ENCODE peak calls at places on chromosomes 2 and 18, in seven cellular contexts. One of them, this sample, is unnamed.

GRCh38 chr2:214410918-214411554 is at the start of gene VWC2L:
- DNase-seq in neural crest cell: peak; percentile 89
- DNase-seq in cardiac muscle cell: peak; percentile 78
- DNase-seq in K562: peak; percentile 34
- DNase-seq in dorsolateral prefrontal cortex: peak; percentile 88
- DNase-seq in Calu3: peak; percentile 82
- DNase-seq in cardiac fibroblast: peak; percentile 75
- DNase-seq in this sample: peak; percentile 96

GRCh38 chr2:22932288-22932687 is 452.7 kb upstream of the KLHL29 start:
- DNase-seq in neural crest cell: no peak
- DNase-seq in cardiac muscle cell: no peak
- DNase-seq in K562: no peak
- DNase-seq in dorsolateral prefrontal cortex: no peak
- DNase-seq in Calu3: no peak
- DNase-seq in cardiac fibroblast: no peak
- DNase-seq in this sample: no peak

GRCh38 chr2:3223080-3223923 is 154.3 kb downstream of the EIPR1 start:
- DNase-seq in neural crest cell: no peak
- DNase-seq in cardiac muscle cell: peak; percentile 55
- DNase-seq in K562: no peak
- DNase-seq in dorsolateral prefrontal cortex: peak; percentile 75
- DNase-seq in Calu3: no peak
- DNase-seq in cardiac fibroblast: peak; percentile 31
- DNase-seq in this sample: no peak

GRCh38 chr2:191404568-191404991 is 159.4 kb downstream of the MYO1B start:
- DNase-seq in neural crest cell: no peak
- DNase-seq in cardiac muscle cell: peak; percentile 21
- DNase-seq in K562: no peak
- DNase-seq in dorsolateral prefrontal cortex: no peak
- DNase-seq in Calu3: no peak
- DNase-seq in cardiac fibroblast: peak; percentile 31
- DNase-seq in this sample: no peak

GRCh38 chr2:159936471-159936870 is 125.9 kb downstream of the PLA2R1 start:
- DNase-seq in neural crest cell: no peak
- DNase-seq in cardiac muscle cell: no peak
- DNase-seq in K562: peak; percentile 37
- DNase-seq in dorsolateral prefrontal cortex: no peak
- DNase-seq in Calu3: no peak
- DNase-seq in cardiac fibroblast: no peak
- DNase-seq in this sample: no peak

GRCh38 chr18:49487711-49488310 is 777 bp upstream of the C18orf32 start:
- DNase-seq in neural crest cell: no peak
- DNase-seq in cardiac muscle cell: peak; percentile 10
- DNase-seq in K562: peak; percentile 18
- DNase-seq in dorsolateral prefrontal cortex: no peak
- DNase-seq in Calu3: no peak
- DNase-seq in cardiac fibroblast: no peak
- DNase-seq in this sample: no peak

GRCh38 chr2:20573611-20574422 is 77.1 kb downstream of the HS1BP3 start:
- DNase-seq in neural crest cell: no peak
- DNase-seq in cardiac muscle cell: peak; percentile 82
- DNase-seq in K562: no peak
- DNase-seq in dorsolateral prefrontal cortex: peak; percentile 71
- DNase-seq in Calu3: no peak
- DNase-seq in cardiac fibroblast: peak; percentile 86
- DNase-seq in this sample: no peak

GRCh38 chr2:56117764-56118163 is 66.0 kb upstream of the CCDC85A start:
- DNase-seq in neural crest cell: no peak
- DNase-seq in cardiac muscle cell: no peak
- DNase-seq in K562: peak; percentile 16
- DNase-seq in dorsolateral prefrontal cortex: no peak
- DNase-seq in Calu3: no peak
- DNase-seq in cardiac fibroblast: no peak
- DNase-seq in this sample: no peak

GRCh38 chr2:217010173-217010572 is 150.3 kb upstream of the TNP1 start:
- DNase-seq in neural crest cell: no peak
- DNase-seq in cardiac muscle cell: no peak
- DNase-seq in K562: no peak
- DNase-seq in dorsolateral prefrontal cortex: no peak
- DNase-seq in Calu3: no peak
- DNase-seq in cardiac fibroblast: no peak
- DNase-seq in this sample: no peak

GRCh38 chr2:86078801-86079545 is 26.7 kb downstream of the POLR1A start:
- DNase-seq in neural crest cell: no peak
- DNase-seq in cardiac muscle cell: peak; percentile 71
- DNase-seq in K562: peak; percentile 32
- DNase-seq in dorsolateral prefrontal cortex: peak; percentile 76
- DNase-seq in Calu3: peak; percentile 10
- DNase-seq in cardiac fibroblast: peak; percentile 72
- DNase-seq in this sample: no peak

GRCh38 chr2:102073168-102073724 is 69.3 kb upstream of the IL1R1 start:
- DNase-seq in neural crest cell: no peak
- DNase-seq in cardiac muscle cell: no peak
- DNase-seq in K562: peak; percentile 44
- DNase-seq in dorsolateral prefrontal cortex: no peak
- DNase-seq in Calu3: no peak
- DNase-seq in cardiac fibroblast: no peak
- DNase-seq in this sample: no peak

GRCh38 chr2:36380624-36381481 is 25.3 kb downstream of the CRIM1 start:
- DNase-seq in neural crest cell: no peak
- DNase-seq in cardiac muscle cell: peak; percentile 81
- DNase-seq in K562: no peak
- DNase-seq in dorsolateral prefrontal cortex: no peak
- DNase-seq in Calu3: peak; percentile 58
- DNase-seq in cardiac fibroblast: peak; percentile 87
- DNase-seq in this sample: peak; percentile 64

GRCh38 chr2:216553093-216553478 is 54.4 kb downstream of the RPL37A start:
- DNase-seq in neural crest cell: no peak
- DNase-seq in cardiac muscle cell: no peak
- DNase-seq in K562: no peak
- DNase-seq in dorsolateral prefrontal cortex: no peak
- DNase-seq in Calu3: no peak
- DNase-seq in cardiac fibroblast: no peak
- DNase-seq in this sample: no peak

GRCh38 chr2:71451695-71452094 is 1.7 kb upstream of the DYSF start:
- DNase-seq in neural crest cell: no peak
- DNase-seq in cardiac muscle cell: no peak
- DNase-seq in K562: no peak
- DNase-seq in dorsolateral prefrontal cortex: no peak
- DNase-seq in Calu3: no peak
- DNase-seq in cardiac fibroblast: no peak
- DNase-seq in this sample: no peak

GRCh38 chr2:71453404-71454220 is at the start of gene DYSF:
- DNase-seq in neural crest cell: no peak
- DNase-seq in cardiac muscle cell: peak; percentile 55
- DNase-seq in K562: peak; percentile 90
- DNase-seq in dorsolateral prefrontal cortex: no peak
- DNase-seq in Calu3: no peak
- DNase-seq in cardiac fibroblast: peak; percentile 46
- DNase-seq in this sample: peak; percentile 79

GRCh38 chr2:71454221-71455010 is 1.1 kb downstream of the DYSF start:
- DNase-seq in neural crest cell: no peak
- DNase-seq in cardiac muscle cell: no peak
- DNase-seq in K562: peak; percentile 47
- DNase-seq in dorsolateral prefrontal cortex: no peak
- DNase-seq in Calu3: no peak
- DNase-seq in cardiac fibroblast: no peak
- DNase-seq in this sample: no peak

GRCh38 chr2:71455011-71455740 is 1.8 kb downstream of the DYSF start:
- DNase-seq in neural crest cell: no peak
- DNase-seq in cardiac muscle cell: no peak
- DNase-seq in K562: no peak
- DNase-seq in dorsolateral prefrontal cortex: no peak
- DNase-seq in Calu3: no peak
- DNase-seq in cardiac fibroblast: no peak
- DNase-seq in this sample: no peak

DNA sequence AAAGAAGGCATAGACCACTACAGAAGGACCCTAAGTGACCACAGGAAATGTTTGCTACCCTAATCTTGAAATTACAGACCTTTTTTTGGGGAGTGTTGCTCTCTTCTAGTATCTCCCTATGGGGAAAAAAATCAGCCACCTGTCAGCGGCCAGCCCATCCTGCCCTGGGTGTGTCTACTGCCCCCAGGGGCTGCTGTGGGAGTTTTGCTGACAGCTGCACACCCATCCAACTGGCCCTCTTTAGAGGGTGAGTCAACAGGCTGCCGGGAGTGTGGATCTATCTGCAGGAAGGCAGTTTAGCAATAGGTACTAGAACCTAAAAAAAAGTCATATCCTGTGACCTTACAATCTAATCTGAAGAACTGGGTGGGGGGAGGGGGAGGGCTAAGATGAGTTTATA is 796 bp upstream of the DYSF start:
- DNase-seq in neural crest cell: no peak
- DNase-seq in cardiac muscle cell: peak; percentile 57
- DNase-seq in K562: peak; percentile 89
- DNase-seq in dorsolateral prefrontal cortex: no peak
- DNase-seq in Calu3: peak; percentile 43
- DNase-seq in cardiac fibroblast: peak; percentile 48
- DNase-seq in this sample: no peak
- TF ChIP-seq CTCF in neural crest cell: peak; percentile 14
- TF ChIP-seq CTCF in cardiac muscle cell: peak; percentile 22
- TF ChIP-seq CTCF in K562: peak; percentile 55
- TF ChIP-seq CTCF in dorsolateral prefrontal cortex: no peak
- TF ChIP-seq CTCF in Calu3: no peak
- TF ChIP-seq CTCF in cardiac fibroblast: peak; percentile 29
- TF ChIP-seq CTCF in this sample: no peak

GRCh38 chr2:9478526-9478925 is 4.2 kb downstream of the IAH1 start:
- DNase-seq in neural crest cell: no peak
- DNase-seq in cardiac muscle cell: no peak
- DNase-seq in K562: no peak
- DNase-seq in dorsolateral prefrontal cortex: no peak
- DNase-seq in Calu3: no peak
- DNase-seq in cardiac fibroblast: no peak
- DNase-seq in this sample: no peak

GRCh38 chr2:9483107-9483506 is 8.8 kb downstream of the IAH1 start:
- DNase-seq in neural crest cell: no peak
- DNase-seq in cardiac muscle cell: no peak
- DNase-seq in K562: no peak
- DNase-seq in dorsolateral prefrontal cortex: no peak
- DNase-seq in Calu3: no peak
- DNase-seq in cardiac fibroblast: no peak
- DNase-seq in this sample: no peak

GRCh38 chr2:9477914-9478313 is 3.6 kb downstream of the IAH1 start:
- DNase-seq in neural crest cell: no peak
- DNase-seq in cardiac muscle cell: no peak
- DNase-seq in K562: no peak
- DNase-seq in dorsolateral prefrontal cortex: no peak
- DNase-seq in Calu3: no peak
- DNase-seq in cardiac fibroblast: no peak
- DNase-seq in this sample: no peak

GRCh38 chr2:9481257-9481922 is 7.0 kb downstream of the IAH1 start:
- DNase-seq in neural crest cell: no peak
- DNase-seq in cardiac muscle cell: peak; percentile 35
- DNase-seq in K562: no peak
- DNase-seq in dorsolateral prefrontal cortex: no peak
- DNase-seq in Calu3: no peak
- DNase-seq in cardiac fibroblast: no peak
- DNase-seq in this sample: no peak

DNA sequence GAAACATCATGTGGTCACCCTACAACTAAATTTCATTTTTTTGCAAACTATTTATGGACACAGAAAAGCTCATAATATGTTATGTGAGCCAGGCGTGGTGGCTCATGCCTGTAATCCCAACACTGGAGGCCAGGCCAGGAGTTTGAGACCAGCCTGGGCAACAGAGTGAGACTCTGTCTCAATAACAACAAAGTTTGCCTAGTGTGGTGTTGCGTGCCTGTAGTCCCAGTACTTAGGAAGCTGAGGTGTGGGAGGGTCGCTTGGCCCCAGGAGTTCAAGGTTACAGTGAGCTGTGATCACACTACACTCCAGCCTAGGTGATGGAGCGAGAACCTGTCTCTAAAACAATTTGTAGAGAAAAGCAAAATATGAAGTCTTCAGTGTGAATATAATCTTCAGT is 5.8 kb downstream of the IAH1 start:
- DNase-seq in neural crest cell: no peak
- DNase-seq in cardiac muscle cell: no peak
- DNase-seq in K562: no peak
- DNase-seq in dorsolateral prefrontal cortex: no peak
- DNase-seq in Calu3: no peak
- DNase-seq in cardiac fibroblast: no peak
- DNase-seq in this sample: no peak
- TF ChIP-seq CTCF in neural crest cell: no peak
- TF ChIP-seq CTCF in cardiac muscle cell: no peak
- TF ChIP-seq CTCF in K562: no peak
- TF ChIP-seq CTCF in dorsolateral prefrontal cortex: no peak
- TF ChIP-seq CTCF in Calu3: no peak
- TF ChIP-seq CTCF in cardiac fibroblast: no peak
- TF ChIP-seq CTCF in this sample: no peak

GRCh38 chr2:205696541-205697441 is 14.5 kb downstream of the NRP2 start:
- DNase-seq in neural crest cell: no peak
- DNase-seq in cardiac muscle cell: peak; percentile 74
- DNase-seq in K562: peak; percentile 3
- DNase-seq in dorsolateral prefrontal cortex: no peak
- DNase-seq in Calu3: no peak
- DNase-seq in cardiac fibroblast: peak; percentile 32
- DNase-seq in this sample: no peak
- TF ChIP-seq CTCF in neural crest cell: peak; percentile 51
- TF ChIP-seq CTCF in cardiac muscle cell: peak; percentile 37
- TF ChIP-seq CTCF in K562: peak; percentile 35
- TF ChIP-seq CTCF in dorsolateral prefrontal cortex: peak; percentile 62
- TF ChIP-seq CTCF in Calu3: no peak
- TF ChIP-seq CTCF in cardiac fibroblast: peak; percentile 5
- TF ChIP-seq CTCF in this sample: peak; percentile 40

GRCh38 chr18:77093067-77093430 is 39.5 kb downstream of the MBP start:
- DNase-seq in neural crest cell: no peak
- DNase-seq in cardiac muscle cell: no peak
- DNase-seq in K562: no peak
- DNase-seq in dorsolateral prefrontal cortex: no peak
- DNase-seq in Calu3: no peak
- DNase-seq in cardiac fibroblast: no peak
- DNase-seq in this sample: no peak
- TF ChIP-seq CTCF in neural crest cell: no peak
- TF ChIP-seq CTCF in cardiac muscle cell: no peak
- TF ChIP-seq CTCF in K562: no peak
- TF ChIP-seq CTCF in dorsolateral prefrontal cortex: no peak
- TF ChIP-seq CTCF in Calu3: no peak
- TF ChIP-seq CTCF in cardiac fibroblast: no peak
- TF ChIP-seq CTCF in this sample: no peak

This sample was measured in nephron progenitor cell.